ENCODE peak calls at places on chromosomes 7 and 10, in four cellular contexts. One of them, this sample, is unnamed.
A peak's percentile ranks its signal among the peaks of the same experiment; 100 is the strongest.

GRCh38 chr10:35423505-35424306 is 87.4 kb downstream of the CCNY start:
- DNase-seq in NCI-H748 treated with DMSO at 0.1 percent for 48 hours: no peak
- DNase-seq in Calu3: no peak
- DNase-seq in EH: peak; percentile 80
- DNase-seq in this sample: no peak

GRCh38 chr10:14146005-14146404 is 184.7 kb downstream of the FRMD4A start:
- DNase-seq in NCI-H748 treated with DMSO at 0.1 percent for 48 hours: no peak
- DNase-seq in EH: peak; percentile 87
- DNase-seq in Calu3: no peak
- DNase-seq in this sample: peak; percentile 12

GRCh38 chr10:12980080-12980656 is 21.3 kb downstream of the CCDC3 start:
- DNase-seq in NCI-H748 treated with DMSO at 0.1 percent for 48 hours: no peak
- DNase-seq in Calu3: no peak
- DNase-seq in EH: no peak
- DNase-seq in this sample: no peak

GRCh38 chr10:110445871-110446270 is 51.8 kb upstream of the DUSP5 start:
- DNase-seq in Calu3: no peak
- DNase-seq in NCI-H748 treated with DMSO at 0.1 percent for 48 hours: no peak
- DNase-seq in EH: no peak
- DNase-seq in this sample: no peak

GRCh38 chr10:106609867-106610266 is 554.6 kb downstream of the SORCS1 start:
- DNase-seq in Calu3: no peak
- DNase-seq in EH: peak; percentile 36
- DNase-seq in NCI-H748 treated with DMSO at 0.1 percent for 48 hours: no peak
- DNase-seq in this sample: no peak

GRCh38 chr7:106365252-106366005 is 80.6 kb upstream of the NAMPT start:
- DNase-seq in EH: no peak
- DNase-seq in NCI-H748 treated with DMSO at 0.1 percent for 48 hours: no peak
- DNase-seq in Calu3: peak; percentile 73
- DNase-seq in this sample: no peak

GRCh38 chr10:79081353-79082034 is 12.7 kb downstream of the ZMIZ1 start:
- DNase-seq in Calu3: no peak
- DNase-seq in EH: peak; percentile 94
- DNase-seq in NCI-H748 treated with DMSO at 0.1 percent for 48 hours: no peak
- DNase-seq in this sample: peak; percentile 86

GRCh38 chr7:93442478-93443224 is 131.9 kb downstream of the CALCR start:
- DNase-seq in Calu3: peak; percentile 70
- DNase-seq in EH: peak; percentile 31
- DNase-seq in NCI-H748 treated with DMSO at 0.1 percent for 48 hours: peak; percentile 22
- DNase-seq in this sample: no peak